ENCODE peak calls at places on chromosome 21, in seven cellular contexts. H, O, K, C, W, Y and E are unnamed samples.

GRCh38 chr21:35475006-35475405 is 425.9 kb upstream of the RUNX1 start:
- DNase-seq in H (no peak), O (peak), K (no peak), C (no peak), W (no peak), Y (no peak), E (no peak)

GRCh38 chr21:18893411-18893810 is 489.8 kb upstream of the TMPRSS15 start:
- DNase-seq in H (no peak), O (no peak), K (no peak), C (no peak), W (no peak), Y (no peak), E (no peak)

GRCh38 chr21:30733026-30733425 is 14.0 kb downstream of the KRTAP21-2 start:
- DNase-seq in H (no peak), O (no peak), K (no peak), C (no peak), W (no peak), Y (no peak), E (no peak)

GRCh38 chr21:14900058-14900457 is 164.7 kb downstream of the NRIP1 start:
- DNase-seq in H (no peak), O (peak), K (no peak), C (no peak), W (no peak), Y (no peak), E (no peak)

GRCh38 chr21:41500931-41501381 is 7.0 kb downstream of the TMPRSS2 start:
- DNase-seq in H (no peak), O (no peak), K (no peak), C (no peak), W (no peak), Y (peak), E (no peak)

GRCh38 chr21:37006521-37007291 is at the start of gene RIPPLY3:
- DNase-seq in H (no peak), O (peak), K (no peak), C (no peak), W (no peak), Y (no peak), E (peak)

GRCh38 chr21:14591882-14592281 is 45.8 kb upstream of the SAMSN1 start:
- DNase-seq in H (no peak), O (no peak), K (no peak), C (peak), W (peak), Y (no peak), E (no peak)

GRCh38 chr21:15097580-15097979 is 32.8 kb upstream of the NRIP1 start:
- DNase-seq in H (no peak), O (no peak), K (no peak), C (no peak), W (no peak), Y (no peak), E (no peak)

GRCh38 chr21:45433301-45433700 is 28.3 kb downstream of the COL18A1 start:
- DNase-seq in H (no peak), O (no peak), K (no peak), C (no peak), W (no peak), Y (no peak), E (no peak)